ENCODE peak calls at places on chromosomes 1 and 21, in four cellular contexts. V is esophagus squamous epithelium; Z is activated naive CD8-positive, alpha-beta T cell treated with anti-CD3 and anti-CD28 coated beads, Interleukin-2, amount 50 U/mL, for 24 hours; Y is NCI-H1105. L is an unnamed sample.

GRCh38 chr1:204418174-204419063 is 6.8 kb upstream of the PPP1R15B start:
- DNase-seq in V (no peak), Z (no peak), Y (no peak), L (no peak)

GRCh38 chr1:227734858-227735780 is at the start of the genes JMJD4 and SNAP47:
- DNase-seq in V (peak), Z (peak), Y (peak), L (peak)

GRCh38 chr1:153967109-153967999 is at the start of gene CREB3L4:
- DNase-seq in V (peak), Z (peak), Y (peak), L (peak)

GRCh38 chr1:10555635-10556429 is 81.1 kb downstream of the PEX14 start:
- DNase-seq in V (no peak), Z (no peak), Y (no peak), L (no peak)

GRCh38 chr21:24823247-24823646 is 784.0 kb downstream of the MRPL39 start:
- DNase-seq in V (no peak), Z (no peak), Y (no peak), L (no peak)

GRCh38 chr1:81305997-81306452 is 494.7 kb upstream of the ADGRL2 start:
- DNase-seq in V (no peak), Z (no peak), Y (peak), L (no peak)

GRCh38 chr1:116521186-116521585 is 49.6 kb downstream of the CD58 start:
- DNase-seq in V (no peak), Z (no peak), Y (no peak), L (no peak)

GRCh38 chr1:186374313-186375151 is 521 bp downstream of the TPR start:
- DNase-seq in V (no peak), Z (peak), Y (peak), L (peak)

GRCh38 chr1:47175227-47175934 is 14.5 kb downstream of the PDZK1IP1 start:
- DNase-seq in V (no peak), Z (peak), Y (peak), L (no peak)

GRCh38 chr1:174815036-174815435 is 184.7 kb upstream of the CACYBP start:
- DNase-seq in V (no peak), Z (peak), Y (no peak), L (no peak)

GRCh38 chr1:18948048-18948912 is 8.2 kb downstream of the IFFO2 start:
- DNase-seq in V (no peak), Z (peak), Y (no peak), L (peak)

GRCh38 chr1:34140011-34140676 is 24.9 kb downstream of the CSMD2 start:
- DNase-seq in V (no peak), Z (no peak), Y (no peak), L (no peak)

GRCh38 chr1:156815307-156815826 is 1.3 kb downstream of the SH2D2A start:
- DNase-seq in V (no peak), Z (no peak), Y (no peak), L (peak)

GRCh38 chr1:228396770-228397453 is 9.7 kb downstream of the TRIM11 start:
- DNase-seq in V (no peak), Z (no peak), Y (no peak), L (peak)

GRCh38 chr1:17558954-17559617 is 19.6 kb downstream of the ARHGEF10L start:
- DNase-seq in V (no peak), Z (no peak), Y (no peak), L (no peak)

L was measured in left colon.